ENCODE peak calls at places on chromosome 20, in ten cellular contexts. T is KBM-7, W is HFFc6, V is NCI-H2029, E is NCI-H774, A is choroid plexus epithelial cell, J is Caki2, S is ovary, Y is amygdala, M is anterior cingulate cortex. O is an unnamed sample.

GRCh38 chr20:58992911-58993310 is 11.9 kb downstream of the NELFCD start:
- DNase-seq in Y (no peak), J (no peak), A (no peak), W (no peak), S (no peak), T (no peak), V (no peak), E (no peak), M (no peak), O (no peak)

GRCh38 chr20:53939554-53940355 is 130.6 kb downstream of the BCAS1 start:
- DNase-seq in T (peak), Y (peak), M (peak), V (no peak), J (peak), E (no peak), S (peak), W (peak), A (peak), O (peak)

GRCh38 chr20:20206788-20207187 is 154.5 kb downstream of the CFAP61 start:
- DNase-seq in J (no peak), Y (no peak), S (no peak), A (no peak), E (no peak), T (no peak), W (no peak), M (no peak), V (no peak), O (no peak)

GRCh38 chr20:53838311-53838873 is 232.0 kb downstream of the BCAS1 start:
- DNase-seq in M (no peak), W (no peak), V (no peak), T (no peak), A (no peak), J (no peak), S (no peak), Y (no peak), E (no peak), O (no peak)

GRCh38 chr20:43911066-43911465 is 3.6 kb upstream of the TOX2 start:
- DNase-seq in Y (no peak), M (no peak), J (no peak), V (no peak), T (no peak), W (peak), E (no peak), S (no peak), A (peak), O (peak)

GRCh38 chr20:61932711-61933480 is 132.8 kb downstream of the TAF4 start:
- DNase-seq in E (no peak), J (no peak), T (no peak), A (no peak), W (no peak), V (no peak), M (no peak), Y (no peak), S (peak), O (no peak)

GRCh38 chr20:45094201-45094600 is 6.7 kb downstream of the KCNS1 start:
- DNase-seq in A (no peak), Y (no peak), E (no peak), T (no peak), S (no peak), J (no peak), V (no peak), W (no peak), M (no peak), O (no peak)

GRCh38 chr20:23195635-23196034 is 109.5 kb upstream of the CD93 start:
- DNase-seq in S (no peak), A (no peak), J (no peak), E (no peak), T (peak), V (no peak), Y (no peak), W (no peak), M (no peak), O (peak)

GRCh38 chr20:33667245-33668086 is 723 bp downstream of the ACTL10 start:
- DNase-seq in J (peak), T (no peak), A (peak), W (peak), M (peak), E (peak), S (peak), V (peak), Y (no peak), O (no peak)

GRCh38 chr20:24991897-24992419 is 593 bp downstream of the APMAP start:
- DNase-seq in W (no peak), V (no peak), Y (no peak), J (no peak), S (no peak), E (no peak), M (no peak), T (peak), A (no peak), O (peak)

GRCh38 chr20:53085720-53086119 is 113.6 kb downstream of the TSHZ2 start:
- DNase-seq in T (peak), W (no peak), E (no peak), S (no peak), J (no peak), M (no peak), V (no peak), A (no peak), Y (no peak), O (peak)

GRCh38 chr20:346640-347316 is at the start of gene NRSN2:
- DNase-seq in T (no peak), E (peak), J (no peak), S (peak), A (peak), V (peak), Y (peak), W (peak), M (peak), O (peak)

GRCh38 chr20:62628691-62629090 is 13.6 kb upstream of the SLCO4A1 start:
- DNase-seq in J (peak), V (no peak), M (no peak), A (no peak), Y (no peak), E (no peak), W (peak), T (no peak), S (no peak), O (no peak)

GRCh38 chr20:45174434-45175364 is at the start of gene PI3:
- DNase-seq in T (no peak), A (no peak), E (no peak), M (no peak), Y (no peak), J (peak), V (no peak), S (no peak), W (no peak), O (no peak)

GRCh38 chr20:13819885-13820645 is 35.2 kb downstream of the NDUFAF5 start:
- DNase-seq in S (peak), J (peak), M (no peak), E (peak), W (peak), A (peak), T (peak), Y (no peak), V (peak), O (peak)

GRCh38 chr20:62097881-62098407 is 24.3 kb upstream of the LSM14B start:
- DNase-seq in S (no peak), M (no peak), W (no peak), J (no peak), T (no peak), Y (no peak), E (no peak), A (no peak), V (no peak), O (no peak)

GRCh38 chr20:33255005-33255404 is 19.2 kb downstream of the BPIFA1 start:
- DNase-seq in Y (no peak), E (no peak), M (no peak), V (no peak), S (no peak), J (no peak), W (no peak), A (no peak), T (no peak), O (no peak)

GRCh38 chr20:13809855-13810254 is 25.0 kb downstream of the NDUFAF5 start:
- DNase-seq in A (no peak), W (no peak), J (no peak), S (no peak), M (no peak), Y (no peak), E (no peak), V (no peak), T (no peak), O (no peak)

GRCh38 chr20:41245086-41245707 is 72.3 kb downstream of the ZHX3 start:
- DNase-seq in M (peak), Y (no peak), V (no peak), E (no peak), S (no peak), T (no peak), W (no peak), A (peak), J (peak), O (no peak)

GRCh38 chr20:44069203-44069931 is 117.6 kb downstream of the JPH2 start:
- DNase-seq in E (no peak), W (no peak), Y (no peak), S (peak), M (no peak), A (no peak), V (no peak), J (no peak), T (no peak), O (no peak)

GRCh38 chr20:59631751-59632380 is 27.5 kb downstream of the PHACTR3 start:
- DNase-seq in V (no peak), S (no peak), J (no peak), A (no peak), W (no peak), T (no peak), M (no peak), Y (no peak), E (no peak), O (no peak)

GRCh38 chr20:63232235-63233060 is 3.3 kb upstream of the BIRC7 start:
- DNase-seq in V (no peak), W (peak), S (no peak), A (peak), Y (no peak), J (peak), M (no peak), E (no peak), T (no peak), O (no peak)

GRCh38 chr20:1377341-1377871 is 15.4 kb downstream of the FKBP1A start:
- DNase-seq in Y (no peak), M (no peak), E (no peak), T (no peak), V (no peak), J (no peak), W (no peak), S (no peak), A (no peak), O (no peak)

GRCh38 chr20:53216856-53217576 is 244.9 kb downstream of the TSHZ2 start:
- DNase-seq in J (peak), W (no peak), V (peak), A (peak), E (peak), S (peak), M (peak), Y (no peak), T (peak), O (peak)

GRCh38 chr20:35954907-35955251 is 577 bp upstream of the SCAND1 start:
- DNase-seq in W (peak), J (no peak), E (no peak), A (peak), V (peak), Y (no peak), T (no peak), M (no peak), S (no peak), O (no peak)

GRCh38 chr20:39108746-39109145 is 146.6 kb downstream of the DHX35 start:
- DNase-seq in T (no peak), S (no peak), E (no peak), M (no peak), J (no peak), W (peak), Y (no peak), A (peak), V (no peak), O (no peak)

GRCh38 chr20:50108571-50109235 is 4.2 kb downstream of the UBE2V1 start:
- DNase-seq in E (no peak), S (no peak), A (no peak), W (no peak), T (no peak), V (no peak), Y (no peak), M (no peak), J (no peak), O (no peak)

GRCh38 chr20:3173582-3174441 is 463 bp upstream of the LZTS3 start:
- DNase-seq in S (peak), E (peak), Y (peak), V (peak), W (peak), J (peak), T (peak), A (peak), M (peak), O (peak)

GRCh38 chr20:37886851-37887297 is 16.1 kb upstream of the VSTM2L start:
- DNase-seq in M (no peak), E (peak), T (no peak), V (peak), A (peak), Y (no peak), W (no peak), S (no peak), J (no peak), O (peak)

GRCh38 chr20:16173044-16173443 is 400.2 kb downstream of the KIF16B start:
- DNase-seq in M (no peak), S (no peak), V (no peak), E (no peak), J (no peak), W (no peak), A (no peak), Y (no peak), T (no peak), O (no peak)

GRCh38 chr20:10739575-10739974 is 65.8 kb upstream of the JAG1 start:
- DNase-seq in S (no peak), W (no peak), E (no peak), V (no peak), J (no peak), T (no peak), A (peak), Y (no peak), M (no peak), O (peak)

GRCh38 chr20:21513881-21514540 is at the start of gene NKX2-2:
- DNase-seq in A (no peak), E (peak), S (no peak), M (peak), W (no peak), Y (no peak), T (peak), V (peak), J (peak), O (no peak)

GRCh38 chr20:33653900-33654596 is 8.1 kb upstream of the C20orf144 start:
- DNase-seq in A (no peak), Y (no peak), T (no peak), W (no peak), J (no peak), E (peak), V (peak), M (no peak), S (peak), O (no peak)